ENCODE peak calls at places on chromosome 7, in nine cellular contexts. One of them, this sample, is unnamed.
A peak's percentile ranks its signal among the peaks of the same experiment; 100 is the strongest.

GRCh38 chr7:37419496-37419895 is 29.2 kb downstream of the ELMO1 start:
- DNase-seq in stomach: no peak
- DNase-seq in esophagus squamous epithelium: no peak
- DNase-seq in uterus: no peak
- DNase-seq in testis: no peak
- DNase-seq in hepatocyte: no peak
- DNase-seq in cardiac muscle cell: no peak
- DNase-seq in astrocyte: no peak
- DNase-seq in right atrium auricular region: no peak
- DNase-seq in this sample: no peak

GRCh38 chr7:21939136-21939857 is 6.4 kb downstream of the CDCA7L start:
- DNase-seq in stomach: no peak
- DNase-seq in esophagus squamous epithelium: no peak
- DNase-seq in uterus: no peak
- DNase-seq in testis: no peak
- DNase-seq in hepatocyte: no peak
- DNase-seq in cardiac muscle cell: peak; percentile 69
- DNase-seq in astrocyte: peak; percentile 60
- DNase-seq in right atrium auricular region: no peak
- DNase-seq in this sample: no peak

GRCh38 chr7:150402671-150403321 is 23.7 kb downstream of the ZNF775 start:
- DNase-seq in stomach: peak; percentile 66
- DNase-seq in esophagus squamous epithelium: no peak
- DNase-seq in uterus: no peak
- DNase-seq in testis: no peak
- DNase-seq in hepatocyte: peak; percentile 19
- DNase-seq in cardiac muscle cell: no peak
- DNase-seq in astrocyte: no peak
- DNase-seq in right atrium auricular region: no peak
- DNase-seq in this sample: no peak

GRCh38 chr7:151903249-151904032 is 26.5 kb upstream of the PRKAG2 start:
- DNase-seq in stomach: no peak
- DNase-seq in esophagus squamous epithelium: no peak
- DNase-seq in uterus: no peak
- DNase-seq in testis: no peak
- DNase-seq in hepatocyte: no peak
- DNase-seq in cardiac muscle cell: no peak
- DNase-seq in astrocyte: no peak
- DNase-seq in right atrium auricular region: no peak
- DNase-seq in this sample: no peak

GRCh38 chr7:37259381-37259821 is 189.3 kb downstream of the ELMO1 start:
- DNase-seq in stomach: no peak
- DNase-seq in esophagus squamous epithelium: no peak
- DNase-seq in uterus: no peak
- DNase-seq in testis: no peak
- DNase-seq in hepatocyte: no peak
- DNase-seq in cardiac muscle cell: no peak
- DNase-seq in astrocyte: no peak
- DNase-seq in right atrium auricular region: no peak
- DNase-seq in this sample: no peak

GRCh38 chr7:134435161-134435920 is 23.6 kb downstream of the AKR1B1 start:
- DNase-seq in stomach: no peak
- DNase-seq in esophagus squamous epithelium: no peak
- DNase-seq in uterus: no peak
- DNase-seq in testis: no peak
- DNase-seq in hepatocyte: no peak
- DNase-seq in cardiac muscle cell: peak; percentile 37
- DNase-seq in astrocyte: peak; percentile 61
- DNase-seq in right atrium auricular region: no peak
- DNase-seq in this sample: no peak

GRCh38 chr7:112182749-112183148 is 23.4 kb downstream of the DOCK4 start:
- DNase-seq in stomach: no peak
- DNase-seq in esophagus squamous epithelium: no peak
- DNase-seq in uterus: no peak
- DNase-seq in testis: no peak
- DNase-seq in hepatocyte: peak; percentile 14
- DNase-seq in cardiac muscle cell: no peak
- DNase-seq in astrocyte: no peak
- DNase-seq in right atrium auricular region: no peak
- DNase-seq in this sample: no peak

GRCh38 chr7:139626817-139627216 is 103.3 kb downstream of the CLEC2L start:
- DNase-seq in stomach: no peak
- DNase-seq in esophagus squamous epithelium: no peak
- DNase-seq in uterus: no peak
- DNase-seq in testis: no peak
- DNase-seq in hepatocyte: no peak
- DNase-seq in cardiac muscle cell: no peak
- DNase-seq in astrocyte: no peak
- DNase-seq in right atrium auricular region: no peak
- DNase-seq in this sample: no peak

GRCh38 chr7:7620224-7620623 is 20.3 kb upstream of the UMAD1 start:
- DNase-seq in stomach: no peak
- DNase-seq in esophagus squamous epithelium: no peak
- DNase-seq in uterus: no peak
- DNase-seq in testis: no peak
- DNase-seq in hepatocyte: no peak
- DNase-seq in cardiac muscle cell: no peak
- DNase-seq in astrocyte: no peak
- DNase-seq in right atrium auricular region: no peak
- DNase-seq in this sample: no peak

GRCh38 chr7:22150221-22150620 is 204.5 kb upstream of the CDCA7L start:
- DNase-seq in stomach: no peak
- DNase-seq in esophagus squamous epithelium: no peak
- DNase-seq in uterus: no peak
- DNase-seq in testis: no peak
- DNase-seq in hepatocyte: no peak
- DNase-seq in cardiac muscle cell: peak; percentile 33
- DNase-seq in astrocyte: peak; percentile 55
- DNase-seq in right atrium auricular region: no peak
- DNase-seq in this sample: no peak

GRCh38 chr7:117281562-117281961 is 41.3 kb downstream of the WNT2 start:
- DNase-seq in stomach: no peak
- DNase-seq in esophagus squamous epithelium: no peak
- DNase-seq in uterus: no peak
- DNase-seq in testis: no peak
- DNase-seq in hepatocyte: no peak
- DNase-seq in cardiac muscle cell: peak; percentile 15
- DNase-seq in astrocyte: peak; percentile 65
- DNase-seq in right atrium auricular region: no peak
- DNase-seq in this sample: no peak

GRCh38 chr7:2821842-2822507 is 22.1 kb downstream of the GNA12 start:
- DNase-seq in stomach: no peak
- DNase-seq in esophagus squamous epithelium: no peak
- DNase-seq in uterus: no peak
- DNase-seq in testis: no peak
- DNase-seq in hepatocyte: no peak
- DNase-seq in cardiac muscle cell: peak; percentile 85
- DNase-seq in astrocyte: peak; percentile 92
- DNase-seq in right atrium auricular region: no peak
- DNase-seq in this sample: no peak

GRCh38 chr7:14834456-14834855 is 68.1 kb downstream of the DGKB start:
- DNase-seq in stomach: no peak
- DNase-seq in esophagus squamous epithelium: no peak
- DNase-seq in uterus: no peak
- DNase-seq in testis: no peak
- DNase-seq in hepatocyte: no peak
- DNase-seq in cardiac muscle cell: peak; percentile 56
- DNase-seq in astrocyte: peak; percentile 75
- DNase-seq in right atrium auricular region: no peak
- DNase-seq in this sample: no peak

GRCh38 chr7:105578496-105578895 is 2.8 kb downstream of the EFCAB10 start:
- DNase-seq in stomach: no peak
- DNase-seq in esophagus squamous epithelium: no peak
- DNase-seq in uterus: no peak
- DNase-seq in testis: no peak
- DNase-seq in hepatocyte: no peak
- DNase-seq in cardiac muscle cell: no peak
- DNase-seq in astrocyte: no peak
- DNase-seq in right atrium auricular region: no peak
- DNase-seq in this sample: no peak

DNA sequence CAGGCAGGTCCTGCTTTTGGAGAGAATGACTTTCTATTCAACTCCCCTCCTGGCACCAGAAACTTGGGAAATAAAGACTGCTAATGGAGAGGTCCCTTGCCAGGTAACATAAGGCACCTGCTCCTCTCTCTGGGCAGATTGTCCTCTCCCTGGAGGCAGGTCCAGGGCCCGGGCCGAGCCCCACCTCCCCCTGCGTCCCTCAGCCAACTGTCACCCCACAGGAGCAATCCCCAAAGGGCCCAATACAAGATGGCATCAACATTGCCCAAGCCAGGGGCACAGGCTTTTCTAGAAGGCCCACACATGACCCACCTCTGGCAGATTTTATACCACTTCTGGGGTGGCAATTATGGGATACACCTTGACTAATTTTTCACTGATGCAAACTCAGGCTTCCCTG is 145.2 kb downstream of the HERPUD2 start:
- DNase-seq in stomach: no peak
- DNase-seq in esophagus squamous epithelium: no peak
- DNase-seq in uterus: no peak
- DNase-seq in testis: no peak
- DNase-seq in hepatocyte: no peak
- DNase-seq in cardiac muscle cell: no peak
- DNase-seq in astrocyte: no peak
- DNase-seq in right atrium auricular region: peak; percentile 43
- DNase-seq in this sample: no peak
- H3K27me3 ChIP-seq in stomach: peaks cover 12% of the 10 kb centered on the region
- H3K27me3 ChIP-seq in esophagus squamous epithelium: no peaks in the 10 kb centered on the region
- H3K27me3 ChIP-seq in uterus: no peaks in the 10 kb centered on the region
- H3K27me3 ChIP-seq in testis: no peaks in the 10 kb centered on the region
- H3K27me3 ChIP-seq in hepatocyte: peaks cover 5% of the 10 kb centered on the region
- H3K27me3 ChIP-seq in cardiac muscle cell: no peaks in the 10 kb centered on the region
- H3K27me3 ChIP-seq in astrocyte: peaks cover 9% of the 10 kb centered on the region
- H3K27me3 ChIP-seq in right atrium auricular region: no peaks in the 10 kb centered on the region
- H3K27me3 ChIP-seq in this sample: no peaks in the 10 kb centered on the region

GRCh38 chr7:90726623-90727022 is 130.5 kb downstream of the CDK14 start:
- DNase-seq in stomach: peak; percentile 73
- DNase-seq in esophagus squamous epithelium: no peak
- DNase-seq in uterus: no peak
- DNase-seq in testis: no peak
- DNase-seq in hepatocyte: no peak
- DNase-seq in cardiac muscle cell: peak; percentile 74
- DNase-seq in astrocyte: peak; percentile 62
- DNase-seq in right atrium auricular region: no peak
- DNase-seq in this sample: no peak
- H3K4me1 ChIP-seq in stomach: peaks cover 22% of the 10 kb centered on the region
- H3K4me1 ChIP-seq in esophagus squamous epithelium: no peaks in the 10 kb centered on the region
- H3K4me1 ChIP-seq in uterus: no peaks in the 10 kb centered on the region
- H3K4me1 ChIP-seq in testis: no peaks in the 10 kb centered on the region
- H3K4me1 ChIP-seq in hepatocyte: peaks cover 28% of the 10 kb centered on the region
- H3K4me1 ChIP-seq in cardiac muscle cell: peaks cover 30% of the 10 kb centered on the region
- H3K4me1 ChIP-seq in astrocyte: peaks cover 11% of the 10 kb centered on the region
- H3K4me1 ChIP-seq in right atrium auricular region: peaks cover 17% of the 10 kb centered on the region
- H3K4me1 ChIP-seq in this sample: peaks cover 7% of the 10 kb centered on the region

DNA sequence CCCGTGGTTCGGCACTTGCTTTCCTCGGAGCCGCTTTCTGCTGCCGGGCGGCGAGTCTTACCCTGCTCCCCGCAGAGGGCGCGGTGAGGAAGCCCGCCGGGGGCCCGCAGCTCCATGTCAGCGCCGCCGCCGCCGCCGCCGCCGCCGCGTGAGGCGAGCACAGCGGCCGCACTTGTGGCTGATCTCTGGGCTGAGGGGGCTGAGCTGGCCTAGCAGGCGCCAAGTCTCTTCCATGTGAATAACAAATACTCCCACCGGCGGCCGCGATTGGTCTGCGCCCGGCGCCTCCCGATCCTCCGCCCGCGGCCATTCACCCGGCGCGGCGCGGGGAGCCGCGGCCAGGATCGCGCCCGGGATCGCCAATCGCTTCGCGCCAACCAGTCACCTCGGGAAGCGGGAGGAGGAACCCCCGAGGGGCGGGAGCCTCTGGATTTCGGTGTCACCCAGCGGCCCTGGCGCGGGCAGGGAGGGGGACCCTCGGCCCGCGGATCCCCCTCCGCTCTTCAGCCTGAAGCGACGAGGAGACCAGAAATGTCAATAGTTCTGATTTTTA is at the start of gene GRM8:
- DNase-seq in stomach: peak; percentile 39
- DNase-seq in esophagus squamous epithelium: no peak
- DNase-seq in uterus: peak; percentile 52
- DNase-seq in testis: peak; percentile 76
- DNase-seq in hepatocyte: peak; percentile 61
- DNase-seq in cardiac muscle cell: peak; percentile 58
- DNase-seq in astrocyte: peak; percentile 32
- DNase-seq in right atrium auricular region: no peak
- DNase-seq in this sample: peak; percentile 71
- H3K27me3 ChIP-seq in stomach: peaks cover 91% of the 10 kb centered on the region
- H3K27me3 ChIP-seq in esophagus squamous epithelium: peaks cover 6% of the 10 kb centered on the region
- H3K27me3 ChIP-seq in uterus: peaks cover 7% of the 10 kb centered on the region
- H3K27me3 ChIP-seq in testis: no peaks in the 10 kb centered on the region
- H3K27me3 ChIP-seq in hepatocyte: peaks cover 80% of the 10 kb centered on the region
- H3K27me3 ChIP-seq in cardiac muscle cell: peaks cover 92% of the 10 kb centered on the region
- H3K27me3 ChIP-seq in astrocyte: peaks cover 55% of the 10 kb centered on the region
- H3K27me3 ChIP-seq in right atrium auricular region: peaks cover 15% of the 10 kb centered on the region
- H3K27me3 ChIP-seq in this sample: no peaks in the 10 kb centered on the region

GRCh38 chr7:74479066-74479781 is 25.5 kb downstream of the GTF2IRD1 start:
- DNase-seq in stomach: peak; percentile 53
- DNase-seq in esophagus squamous epithelium: no peak
- DNase-seq in uterus: peak; percentile 35
- DNase-seq in testis: peak; percentile 50
- DNase-seq in hepatocyte: no peak
- DNase-seq in cardiac muscle cell: peak; percentile 52
- DNase-seq in astrocyte: peak; percentile 48
- DNase-seq in right atrium auricular region: no peak
- DNase-seq in this sample: no peak

GRCh38 chr7:74479961-74480829 is 26.5 kb downstream of the GTF2IRD1 start:
- DNase-seq in stomach: peak; percentile 86
- DNase-seq in esophagus squamous epithelium: no peak
- DNase-seq in uterus: peak; percentile 76
- DNase-seq in testis: peak; percentile 92
- DNase-seq in hepatocyte: peak; percentile 84
- DNase-seq in cardiac muscle cell: peak; percentile 86
- DNase-seq in astrocyte: peak; percentile 89
- DNase-seq in right atrium auricular region: peak; percentile 93
- DNase-seq in this sample: peak; percentile 94

GRCh38 chr7:74477188-74477587 is 23.5 kb downstream of the GTF2IRD1 start:
- DNase-seq in stomach: no peak
- DNase-seq in esophagus squamous epithelium: no peak
- DNase-seq in uterus: no peak
- DNase-seq in testis: no peak
- DNase-seq in hepatocyte: no peak
- DNase-seq in cardiac muscle cell: no peak
- DNase-seq in astrocyte: no peak
- DNase-seq in right atrium auricular region: no peak
- DNase-seq in this sample: no peak

GRCh38 chr7:74476546-74477095 is 22.9 kb downstream of the GTF2IRD1 start:
- DNase-seq in stomach: no peak
- DNase-seq in esophagus squamous epithelium: no peak
- DNase-seq in uterus: no peak
- DNase-seq in testis: peak; percentile 62
- DNase-seq in hepatocyte: no peak
- DNase-seq in cardiac muscle cell: no peak
- DNase-seq in astrocyte: no peak
- DNase-seq in right atrium auricular region: no peak
- DNase-seq in this sample: no peak

DNA sequence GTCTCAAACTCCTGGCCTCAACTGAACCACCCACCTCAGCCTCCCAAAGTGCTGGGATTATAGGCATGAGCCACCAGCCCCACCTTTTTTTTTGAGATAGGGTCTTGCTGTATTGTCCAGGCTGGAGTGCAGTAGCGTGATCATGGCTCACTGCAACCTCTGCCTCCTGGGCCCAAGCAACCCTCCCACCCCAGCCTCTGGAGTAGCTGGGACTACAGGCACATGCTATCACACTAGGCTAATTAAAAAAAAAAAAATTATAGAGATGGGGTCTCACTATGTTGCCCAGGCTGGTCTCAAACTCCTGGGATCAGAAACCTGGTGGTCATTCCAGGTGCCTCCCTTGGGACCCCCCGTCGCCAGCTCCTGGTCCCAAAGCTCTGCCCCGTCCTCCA is 25.0 kb downstream of the GTF2IRD1 start:
- DNase-seq in stomach: no peak
- DNase-seq in esophagus squamous epithelium: no peak
- DNase-seq in uterus: no peak
- DNase-seq in testis: no peak
- DNase-seq in hepatocyte: no peak
- DNase-seq in cardiac muscle cell: peak; percentile 8
- DNase-seq in astrocyte: no peak
- DNase-seq in right atrium auricular region: no peak
- DNase-seq in this sample: no peak
- H3K4me1 ChIP-seq in stomach: peaks cover 70% of the 10 kb centered on the region
- H3K4me1 ChIP-seq in esophagus squamous epithelium: peaks cover 72% of the 10 kb centered on the region
- H3K4me1 ChIP-seq in uterus: peaks cover 5% of the 10 kb centered on the region
- H3K4me1 ChIP-seq in testis: peaks cover 49% of the 10 kb centered on the region
- H3K4me1 ChIP-seq in hepatocyte: peaks cover 63% of the 10 kb centered on the region
- H3K4me1 ChIP-seq in cardiac muscle cell: peaks cover 56% of the 10 kb centered on the region
- H3K4me1 ChIP-seq in astrocyte: peaks cover 74% of the 10 kb centered on the region
- H3K4me1 ChIP-seq in right atrium auricular region: peaks cover 78% of the 10 kb centered on the region
- H3K4me1 ChIP-seq in this sample: peaks cover 21% of the 10 kb centered on the region

This sample was measured in ascending aorta.